ENCODE peak calls at places on chromosomes 3 and 15, in six cellular contexts. R, A, U, F, P and C are unnamed samples.

GRCh38 chr15:88484781-88485246 is 17.3 kb downstream of the MRPS11 start:
- DNase-seq in R (no peak), A (no peak), U (no peak), F (no peak), P (no peak), C (no peak)

GRCh38 chr3:171813897-171814460 is 3.7 kb upstream of the PLD1 start:
- DNase-seq in R (no peak), A (no peak), U (peak), F (no peak), P (no peak), C (no peak)

GRCh38 chr3:133466531-133467386 is 66.9 kb downstream of the BFSP2 start:
- DNase-seq in R (no peak), A (no peak), U (no peak), F (no peak), P (no peak), C (no peak)

GRCh38 chr15:89187911-89188514 is 33.4 kb downstream of the RLBP1 start:
- DNase-seq in R (no peak), A (no peak), U (no peak), F (no peak), P (no peak), C (no peak)

GRCh38 chr15:31501536-31502157 is 175.0 kb downstream of the KLF13 start:
- DNase-seq in R (no peak), A (peak), U (no peak), F (no peak), P (no peak), C (no peak)

GRCh38 chr3:48064292-48064829 is 48.1 kb upstream of the MAP4 start:
- DNase-seq in R (no peak), A (no peak), U (no peak), F (no peak), P (no peak), C (no peak)

GRCh38 chr15:37079726-37080125 is 20.6 kb downstream of the MEIS2 start:
- DNase-seq in R (peak), A (no peak), U (no peak), F (no peak), P (no peak), C (no peak)

GRCh38 chr3:10426346-10427233 is 78.8 kb downstream of the ATP2B2 start:
- DNase-seq in R (no peak), A (no peak), U (no peak), F (no peak), P (no peak), C (no peak)

GRCh38 chr3:169811606-169812123 is 1.0 kb upstream of the LRRIQ4 start:
- DNase-seq in R (no peak), A (no peak), U (no peak), F (no peak), P (peak), C (no peak)

GRCh38 chr15:94674251-94674650 is 442.9 kb downstream of the MCTP2 start:
- DNase-seq in R (peak), A (no peak), U (no peak), F (no peak), P (no peak), C (no peak)
- TF ChIP-seq CTCF in R (no peak), A (no peak), U (no peak), F (no peak), P (no peak), C (no peak)

DNA sequence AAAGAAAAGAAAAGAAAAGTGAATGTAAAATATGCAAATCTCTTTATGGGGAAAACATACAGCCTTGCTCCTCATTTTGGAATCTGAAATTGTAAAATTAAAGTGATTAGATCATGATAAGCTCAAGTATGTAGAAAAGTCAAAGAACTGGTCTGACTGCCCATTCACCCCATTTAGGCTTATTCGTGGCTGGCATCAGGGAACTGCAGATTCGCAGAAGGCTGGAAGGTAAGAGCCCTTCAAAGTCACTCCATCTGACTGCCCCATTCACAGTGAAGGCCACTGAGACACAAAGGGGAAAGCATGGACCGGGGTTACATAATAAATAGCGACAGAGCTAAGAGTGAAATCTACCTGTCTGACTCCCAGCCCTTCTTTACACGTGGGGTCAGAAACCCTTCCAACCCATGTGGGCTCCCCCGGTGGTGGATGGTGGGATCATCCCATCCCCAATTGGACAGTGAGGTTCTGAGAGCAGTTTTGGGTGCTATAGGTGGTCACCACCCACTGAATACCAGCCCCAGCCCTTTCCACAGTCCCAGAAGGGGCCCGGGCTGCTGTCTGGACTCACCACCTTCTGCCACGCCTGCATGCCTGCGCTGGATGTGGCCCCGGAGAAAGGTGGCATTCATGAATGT is 18.1 kb downstream of the DZIP1L start:
- DNase-seq in R (no peak), A (no peak), U (no peak), F (no peak), P (no peak), C (no peak)
- TF ChIP-seq CTCF in R (no peak), A (peak), U (no peak), F (peak), P (peak), C (no peak)

GRCh38 chr15:100703671-100704070 is 101.3 kb downstream of the ASB7 start:
- DNase-seq in R (no peak), A (peak), U (no peak), F (no peak), P (no peak), C (no peak)

GRCh38 chr15:100705065-100705464 is 102.7 kb downstream of the ASB7 start:
- DNase-seq in R (no peak), A (no peak), U (no peak), F (no peak), P (no peak), C (no peak)

GRCh38 chr15:100705841-100706240 is 103.5 kb downstream of the ASB7 start:
- DNase-seq in R (no peak), A (peak), U (no peak), F (no peak), P (no peak), C (no peak)

GRCh38 chr15:100704281-100705055 is 102.1 kb downstream of the ASB7 start:
- DNase-seq in R (no peak), A (peak), U (no peak), F (no peak), P (no peak), C (no peak)

DNA sequence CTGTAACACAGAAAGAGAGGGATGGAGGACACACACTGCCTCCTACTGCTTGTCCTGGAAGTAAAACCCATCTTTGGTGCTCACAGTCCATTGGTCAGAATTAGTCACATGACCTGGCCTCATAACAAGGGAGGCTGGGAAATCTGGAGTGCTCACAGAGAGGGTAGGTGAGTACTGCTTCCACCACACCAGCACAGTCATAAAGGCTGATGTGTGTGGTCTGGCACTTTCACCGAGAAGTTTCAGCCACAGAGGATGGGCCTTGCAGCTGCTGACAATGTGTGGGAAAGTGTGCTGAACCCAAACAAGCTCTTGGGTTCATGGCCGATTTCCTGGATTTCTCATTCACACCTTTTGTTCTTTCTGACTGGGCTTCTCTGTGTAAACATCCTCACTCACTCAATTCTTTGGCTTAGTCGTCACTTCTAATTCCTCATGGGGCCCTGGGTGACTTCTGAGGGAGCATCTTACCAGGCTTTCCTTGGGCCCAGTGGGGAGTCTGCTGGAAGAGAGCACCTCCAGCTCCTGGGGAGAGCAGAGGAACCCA is 100.7 kb downstream of the ASB7 start:
- DNase-seq in R (no peak), A (peak), U (no peak), F (no peak), P (no peak), C (no peak)
- TF ChIP-seq CTCF in R (no peak), A (no peak), U (no peak), F (no peak), P (no peak), C (no peak)

GRCh38 chr3:99900248-99900647 is 82.6 kb downstream of the CMSS1 start:
- DNase-seq in R (no peak), A (no peak), U (no peak), F (no peak), P (no peak), C (no peak)
- TF ChIP-seq CTCF in R (no peak), A (no peak), U (no peak), F (no peak), P (no peak), C (no peak)